ENCODE peak calls at places on chromosome 3, in five cellular contexts. J is foreskin fibroblast, S is neural progenitor cell, Y is tibial artery, E is IMR-90. W is an unnamed sample.

GRCh38 chr3:21670386-21670785 is 80.6 kb downstream of the ZNF385D start:
- DNase-seq in Y (no peak), S (no peak), E (no peak), J (no peak), W (no peak)

GRCh38 chr3:158106773-158107461 is 697 bp upstream of the SHOX2 start:
- DNase-seq in Y (no peak), S (peak), E (no peak), J (peak), W (no peak)

GRCh38 chr3:46524832-46525231 is 27.1 kb downstream of the RTP3 start:
- DNase-seq in E (no peak), S (no peak), J (no peak), Y (no peak), W (no peak)

GRCh38 chr3:113847243-113847642 is 8.7 kb downstream of the GRAMD1C start:
- DNase-seq in S (no peak), Y (no peak), J (no peak), E (no peak), W (no peak)

GRCh38 chr3:46883252-46884185 is 6.0 kb downstream of the PTH1R start:
- DNase-seq in Y (no peak), J (peak), S (peak), E (no peak), W (peak)

GRCh38 chr3:117873236-117873635 is 1161.4 kb downstream of the IGSF11 start:
- DNase-seq in S (no peak), E (peak), J (peak), Y (no peak), W (peak)

GRCh38 chr3:24311881-24312280 is 182.8 kb downstream of the THRB start:
- DNase-seq in Y (no peak), S (no peak), E (no peak), J (peak), W (no peak)

GRCh38 chr3:139297588-139298311 is 46.1 kb upstream of the MRPS22 start:
- DNase-seq in J (no peak), Y (no peak), E (peak), S (no peak), W (no peak)

GRCh38 chr3:193906849-193907410 is 229.0 kb upstream of the HES1 start:
- DNase-seq in Y (no peak), E (no peak), J (no peak), S (no peak), W (no peak)

GRCh38 chr3:193909387-193909786 is 226.6 kb upstream of the HES1 start:
- DNase-seq in S (no peak), Y (no peak), E (no peak), J (no peak), W (no peak)

GRCh38 chr3:193905993-193906396 is 230.0 kb upstream of the HES1 start:
- DNase-seq in J (no peak), Y (no peak), S (no peak), E (no peak), W (no peak)

GRCh38 chr3:193910310-193910709 is 225.6 kb upstream of the HES1 start:
- DNase-seq in E (no peak), S (no peak), Y (no peak), J (no peak), W (no peak)

GRCh38 chr3:193908181-193908744 is 227.7 kb upstream of the HES1 start:
- DNase-seq in S (no peak), E (no peak), J (no peak), Y (no peak), W (no peak)
- H3K4me3 ChIP-seq in S (no peak), E (no peak), J (no peak), Y (no peak), W (no peak)

DNA sequence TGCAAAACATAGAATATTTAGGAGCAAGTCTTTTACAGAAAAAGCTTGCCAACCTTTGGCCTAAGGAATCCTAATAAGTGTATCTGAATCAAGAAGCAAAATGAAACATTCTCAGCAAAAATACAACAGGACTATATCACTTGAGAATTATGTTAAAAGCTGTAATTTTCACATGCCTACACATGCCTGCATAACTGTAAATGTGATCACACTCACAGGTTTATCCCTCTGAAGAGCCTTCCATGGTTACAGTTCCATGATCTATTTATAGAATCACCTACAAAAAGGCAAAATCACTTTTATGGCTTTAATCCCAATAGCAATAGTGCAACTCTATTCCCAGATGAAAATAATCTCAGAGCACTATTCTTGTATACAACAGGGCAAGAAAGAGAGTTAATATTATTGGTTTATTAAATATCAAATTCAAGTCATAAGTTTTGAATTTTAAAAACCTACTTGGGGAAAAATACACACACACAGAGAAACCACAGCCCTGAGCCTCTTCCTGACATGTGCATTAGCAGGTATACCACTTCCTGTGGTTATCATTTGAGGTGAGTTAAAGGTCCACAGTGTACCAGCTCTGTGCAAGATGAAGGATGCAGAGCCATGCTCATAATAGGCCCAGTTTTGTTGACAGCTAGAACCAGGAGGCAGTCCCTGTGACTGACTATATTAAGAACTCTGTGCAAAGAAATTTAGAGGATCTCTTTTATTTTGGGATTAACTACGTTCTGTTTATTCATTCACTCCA is 252.5 kb upstream of the TGFBR2 start:
- DNase-seq in E (no peak), S (no peak), Y (no peak), J (no peak), W (no peak)
- TF ChIP-seq CTCF in E (no peak), S (no peak), Y (no peak), J (no peak), W (no peak)

GRCh38 chr3:48467473-48468267 is 21.1 kb downstream of the ATRIP start:
- DNase-seq in S (no peak), Y (no peak), J (no peak), E (no peak), W (no peak)
- H3K4me3 ChIP-seq in S (no peak), Y (no peak), J (no peak), E (no peak), W (no peak)

GRCh38 chr3:182837855-182838454 is 44.7 kb downstream of the ATP11B start:
- DNase-seq in J (peak), E (peak), Y (no peak), S (peak), W (peak)
- TF ChIP-seq CTCF in J (peak), E (peak), Y (peak), S (peak), W (peak)